ENCODE peak calls at places on chromosome 17, in six cellular contexts. T is neural crest cell, F is omental fat pad, I is progenitor cell of endocrine pancreas, B is fibroblast of pulmonary artery, J is right lobe of liver. U is an unnamed sample.

GRCh38 chr17:83086907-83087787 is 7.7 kb downstream of the METRNL start:
- DNase-seq in T (no peak), F (no peak), I (no peak), B (no peak), J (no peak), U (no peak)

GRCh38 chr17:14805348-14805747 is 459.8 kb downstream of the PMP22 start:
- DNase-seq in T (no peak), F (no peak), I (no peak), B (peak; percentile 19), J (no peak), U (no peak)

GRCh38 chr17:28585891-28586290 is 9.2 kb upstream of the ALDOC start:
- DNase-seq in T (no peak), F (no peak), I (no peak), B (no peak), J (no peak), U (no peak)

GRCh38 chr17:41664587-41665565 is 23.8 kb upstream of the EIF1 start:
- DNase-seq in T (no peak), F (no peak), I (no peak), B (no peak), J (no peak), U (no peak)

GRCh38 chr17:65868881-65869280 is 307.4 kb upstream of the AXIN2 start:
- DNase-seq in T (no peak), F (no peak), I (no peak), B (no peak), J (no peak), U (no peak)

GRCh38 chr17:74512624-74513084 is 18.6 kb downstream of the CD300LB start:
- DNase-seq in T (no peak), F (no peak), I (no peak), B (peak; percentile 6), J (no peak), U (peak; percentile 30)

GRCh38 chr17:74531231-74531761 is at the start of gene CD300LB:
- DNase-seq in T (no peak), F (no peak), I (no peak), B (no peak), J (peak; percentile 44), U (peak; percentile 71)

GRCh38 chr17:32960815-32961214 is 30.8 kb upstream of the SPACA3 start:
- DNase-seq in T (no peak), F (no peak), I (no peak), B (peak; percentile 8), J (no peak), U (no peak)

GRCh38 chr17:12985431-12986285 is 32.2 kb downstream of the ELAC2 start:
- DNase-seq in T (no peak), F (no peak), I (no peak), B (no peak), J (no peak), U (no peak)

GRCh38 chr17:49013311-49014205 is 16.4 kb downstream of the IGF2BP1 start:
- DNase-seq in T (peak; percentile 60), F (no peak), I (peak; percentile 76), B (no peak), J (no peak), U (peak; percentile 84)
- TF ChIP-seq CTCF in T (no peak), F (no peak), I (no peak), B (no peak), J (no peak), U (no peak)

GRCh38 chr17:3335876-3336275 is 37.7 kb upstream of the OR3A1 start:
- DNase-seq in T (no peak), F (no peak), I (no peak), B (no peak), J (no peak), U (no peak)
- TF ChIP-seq CTCF in T (no peak), F (no peak), I (no peak), B (no peak), J (no peak), U (no peak)

DNA sequence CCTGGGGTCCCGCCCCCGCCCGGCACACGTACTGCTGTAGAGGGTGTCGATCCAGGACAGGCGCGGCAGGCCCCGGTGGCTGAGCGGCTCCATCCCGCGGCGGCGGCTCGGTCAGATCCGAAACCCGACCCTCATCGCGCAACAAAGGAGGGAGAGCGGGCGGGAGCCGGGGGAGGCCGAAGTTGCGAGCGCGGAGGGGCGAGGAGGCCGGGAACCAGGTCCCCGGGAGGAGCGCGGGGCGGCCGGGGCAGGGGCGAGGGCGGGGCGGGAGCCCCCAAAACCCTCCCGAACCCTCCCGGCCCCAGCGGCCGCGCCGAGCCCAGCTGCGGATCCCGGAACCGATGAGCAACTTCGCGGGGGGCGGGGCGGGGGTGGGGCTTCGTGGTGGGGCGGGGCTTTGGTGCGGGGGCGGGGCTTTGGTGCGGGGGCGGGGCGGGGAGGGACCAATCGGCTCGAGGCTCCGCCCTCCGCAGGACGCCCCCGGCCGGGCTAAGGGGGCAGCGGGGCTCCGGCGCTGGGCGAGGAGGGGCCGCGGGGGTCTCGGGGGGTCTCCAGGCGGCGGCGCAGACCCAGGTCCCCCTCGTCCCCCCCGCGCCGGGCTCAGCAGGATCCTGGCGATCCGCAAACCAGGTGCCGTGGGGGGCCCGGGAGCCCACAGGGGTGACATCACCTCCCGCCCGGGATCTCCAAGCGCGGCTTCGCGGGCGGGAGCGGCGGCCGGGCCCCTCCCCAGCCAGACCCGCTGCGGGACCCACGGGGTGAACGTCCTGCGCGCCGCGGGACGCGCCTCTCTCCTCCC is at the start of gene ABR:
- DNase-seq in T (peak; percentile 43), F (no peak), I (peak; percentile 34), B (peak; percentile 32), J (no peak), U (no peak)
- TF ChIP-seq CTCF in T (no peak), F (no peak), I (no peak), B (no peak), J (no peak), U (no peak)

DNA sequence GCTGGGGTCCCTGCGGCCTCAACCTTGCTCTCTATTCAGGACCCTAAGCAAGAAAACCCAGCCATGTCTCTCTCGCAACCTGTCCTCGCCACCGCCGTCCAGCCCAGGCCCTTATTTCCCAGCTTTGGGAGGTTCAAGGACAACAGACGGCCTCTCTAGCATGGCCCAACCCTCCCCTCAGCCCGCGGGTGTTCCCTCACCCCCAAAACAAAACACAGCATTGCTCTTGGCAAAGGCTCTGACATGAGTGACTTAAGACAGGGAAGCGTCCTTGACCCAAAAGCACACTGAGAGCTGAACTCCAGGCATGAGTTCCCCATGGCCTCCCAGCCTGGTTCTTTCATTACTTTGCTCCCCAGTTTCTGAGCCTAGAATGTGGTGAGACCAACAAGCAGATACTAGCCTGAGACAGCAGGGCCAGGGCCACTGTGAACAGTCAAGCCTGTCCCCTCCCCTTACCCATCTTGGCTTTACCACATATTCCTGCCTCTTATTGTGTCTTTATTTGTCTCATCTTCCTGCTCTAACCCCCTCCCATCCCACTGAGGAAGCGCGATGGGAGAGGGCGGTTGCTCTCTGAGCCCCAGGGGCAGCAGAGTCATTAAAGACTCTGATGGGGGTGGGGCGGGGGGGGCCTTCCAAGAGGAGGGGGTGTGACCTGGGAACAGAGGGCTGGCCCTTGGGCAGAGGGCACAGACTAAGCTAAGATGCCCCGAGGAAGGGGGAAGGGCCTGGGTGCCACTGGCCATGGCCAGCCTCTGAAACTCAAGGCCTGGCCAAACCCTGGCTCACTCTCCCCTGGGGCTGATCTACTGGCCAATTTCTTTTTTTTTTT is 11.8 kb downstream of the SREBF1 start:
- DNase-seq in T (no peak), F (no peak), I (no peak), B (no peak), J (no peak), U (no peak)
- TF ChIP-seq CTCF in T (no peak), F (no peak), I (no peak), B (no peak), J (no peak), U (no peak)

GRCh38 chr17:61837175-61838051 is 25.9 kb downstream of the BRIP1 start:
- DNase-seq in T (peak; percentile 50), F (peak; percentile 34), I (peak; percentile 15), B (peak; percentile 87), J (peak; percentile 52), U (no peak)
- TF ChIP-seq CTCF in T (peak; percentile 90), F (no peak), I (peak; percentile 88), B (peak; percentile 87), J (peak; percentile 79), U (peak; percentile 89)

DNA sequence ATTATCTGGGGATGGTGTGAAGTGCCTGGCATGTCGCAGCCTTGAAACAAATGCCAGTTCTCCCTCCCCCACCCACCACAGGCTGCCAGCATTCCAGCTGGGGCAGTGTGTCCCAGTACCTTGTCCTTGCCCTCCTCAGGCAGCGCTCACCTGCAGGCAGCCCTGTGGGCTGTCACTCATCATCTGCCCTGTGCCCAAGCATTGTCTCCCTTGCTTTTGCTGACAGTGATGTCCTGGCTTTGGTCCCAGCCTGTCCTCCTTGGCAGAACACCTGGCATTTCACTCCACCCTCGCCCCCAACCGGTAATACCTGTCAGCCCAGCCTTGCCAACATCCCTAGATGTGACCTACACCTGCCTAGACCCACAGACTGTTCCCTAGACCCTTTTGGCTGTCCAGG is 129.7 kb downstream of the MRM1 start:
- DNase-seq in T (no peak), F (no peak), I (no peak), B (no peak), J (no peak), U (no peak)
- TF ChIP-seq CTCF in T (no peak), F (no peak), I (no peak), B (no peak), J (no peak), U (no peak)

U was measured in osteocyte.